ENCODE peak calls at places on chromosomes 7 and 10, in seven cellular contexts. I is fibroblast of mammary gland; X is heart right ventricle; Q is activated T-helper 1 cell treated with Interleukin-2 at 50 U/mL for 16 hours; D is activated T-cell treated with anti-CD3 and anti-CD28 coated beads, Interleukin-2, amount 50 U/mL, for 4 hours; T is cardiac septum; O is epithelial cell of esophagus. L is an unnamed sample.
A peak's percentile ranks its signal among the peaks of the same experiment; 100 is the strongest.

GRCh38 chr10:70662362-70663220 is 9.7 kb upstream of the ADAMTS14 start:
- DNase-seq in I (no peak), X (no peak), Q (no peak), D (no peak), T (peak; percentile 47), O (no peak), L (no peak)

GRCh38 chr10:48791267-48791928 is 106.7 kb downstream of the WDFY4 start:
- DNase-seq in I (no peak), X (no peak), Q (no peak), D (no peak), T (no peak), O (peak; percentile 15), L (no peak)

GRCh38 chr10:75238182-75239180 is 2.7 kb upstream of the COMTD1 start:
- DNase-seq in I (no peak), X (no peak), Q (no peak), D (no peak), T (no peak), O (no peak), L (no peak)

GRCh38 chr7:157446322-157446721 is 109.5 kb downstream of the DNAJB6 start:
- DNase-seq in I (no peak), X (no peak), Q (no peak), D (no peak), T (no peak), O (no peak), L (no peak)

GRCh38 chr7:725223-726005 is 1.1 kb upstream of the DNAAF5 start:
- DNase-seq in I (peak; percentile 62), X (no peak), Q (no peak), D (no peak), T (peak; percentile 24), O (peak; percentile 79), L (no peak)

GRCh38 chr7:129606801-129607200 is 4.7 kb upstream of the NRF1 start:
- DNase-seq in I (no peak), X (no peak), Q (no peak), D (no peak), T (no peak), O (no peak), L (no peak)

GRCh38 chr7:17301491-17302101 is 3.1 kb downstream of the AHR start:
- DNase-seq in I (peak; percentile 60), X (peak; percentile 68), Q (no peak), D (peak; percentile 42), T (no peak), O (peak; percentile 60), L (peak; percentile 4)

GRCh38 chr10:82477776-82478175 is 602.8 kb downstream of the NRG3 start:
- DNase-seq in I (no peak), X (no peak), Q (no peak), D (no peak), T (no peak), O (no peak), L (no peak)

GRCh38 chr10:80581469-80581835 is 43.8 kb downstream of the SH2D4B start:
- DNase-seq in I (no peak), X (no peak), Q (no peak), D (no peak), T (no peak), O (peak; percentile 14), L (no peak)

GRCh38 chr7:76224695-76225094 is 23.0 kb downstream of the SRRM3 start:
- DNase-seq in I (no peak), X (no peak), Q (no peak), D (no peak), T (no peak), O (no peak), L (no peak)

GRCh38 chr7:301291-302053 is 11.5 kb downstream of the FOXL3 start:
- DNase-seq in I (no peak), X (no peak), Q (no peak), D (no peak), T (peak; percentile 47), O (no peak), L (no peak)

GRCh38 chr10:12500406-12501303 is 151.3 kb downstream of the CAMK1D start:
- DNase-seq in I (no peak), X (no peak), Q (no peak), D (no peak), T (no peak), O (no peak), L (no peak)

GRCh38 chr7:75056476-75056875 is 17.1 kb downstream of the RCC1L start:
- DNase-seq in I (peak; percentile 85), X (no peak), Q (no peak), D (no peak), T (no peak), O (no peak), L (no peak)

GRCh38 chr7:143914938-143915337 is 13.0 kb upstream of the TCAF1 start:
- DNase-seq in I (no peak), X (no peak), Q (no peak), D (no peak), T (no peak), O (no peak), L (no peak)

GRCh38 chr7:99146979-99147378 is 3.1 kb upstream of the SMURF1 start:
- DNase-seq in I (no peak), X (no peak), Q (no peak), D (no peak), T (no peak), O (no peak), L (no peak)

GRCh38 chr7:138077809-138078208 is 1.6 kb downstream of the AKR1D1 start:
- DNase-seq in I (no peak), X (no peak), Q (no peak), D (no peak), T (no peak), O (peak; percentile 66), L (no peak)

GRCh38 chr7:119374436-119374835 is 898.5 kb upstream of the KCND2 start:
- DNase-seq in I (no peak), X (no peak), Q (no peak), D (no peak), T (no peak), O (no peak), L (no peak)

GRCh38 chr7:158683541-158683940 is 21.1 kb downstream of the NCAPG2 start:
- DNase-seq in I (peak; percentile 27), X (no peak), Q (no peak), D (no peak), T (no peak), O (no peak), L (no peak)

GRCh38 chr10:119742988-119743646 is 17.3 kb downstream of the INPP5F start:
- DNase-seq in I (peak; percentile 23), X (no peak), Q (no peak), D (no peak), T (no peak), O (no peak), L (no peak)

GRCh38 chr10:123997486-123998196 is 95.8 kb downstream of the CHST15 start:
- DNase-seq in I (peak; percentile 99), X (no peak), Q (no peak), D (no peak), T (peak; percentile 87), O (peak; percentile 96), L (no peak)

GRCh38 chr10:5961405-5962100 is 15.8 kb downstream of the IL15RA start:
- DNase-seq in I (no peak), X (no peak), Q (no peak), D (no peak), T (peak; percentile 72), O (no peak), L (no peak)

GRCh38 chr7:130234078-130234477 is 26.4 kb downstream of the SSMEM1 start:
- DNase-seq in I (no peak), X (no peak), Q (no peak), D (no peak), T (no peak), O (no peak), L (no peak)

GRCh38 chr7:144391823-144392255 is 11.7 kb downstream of the NOBOX start:
- DNase-seq in I (peak; percentile 70), X (peak; percentile 24), Q (no peak), D (no peak), T (no peak), O (peak; percentile 58), L (no peak)

GRCh38 chr7:155287229-155287935 is 10.3 kb upstream of the INSIG1 start:
- DNase-seq in I (no peak), X (no peak), Q (no peak), D (no peak), T (no peak), O (no peak), L (no peak)

GRCh38 chr10:97279121-97279815 is 13.2 kb downstream of the ARHGAP19 start:
- DNase-seq in I (peak; percentile 77), X (no peak), Q (no peak), D (no peak), T (no peak), O (peak; percentile 90), L (no peak)

GRCh38 chr10:132100556-132101349 is 35.0 kb downstream of the JAKMIP3 start:
- DNase-seq in I (no peak), X (no peak), Q (no peak), D (no peak), T (peak; percentile 66), O (no peak), L (no peak)

GRCh38 chr10:91163709-91164474 is 56.6 kb upstream of the PCGF5 start:
- DNase-seq in I (peak; percentile 91), X (peak; percentile 49), Q (peak; percentile 55), D (peak; percentile 70), T (peak; percentile 79), O (peak; percentile 82), L (peak; percentile 71)

GRCh38 chr10:47020491-47020890 is 109.3 kb downstream of the PTPN20 start:
- DNase-seq in I (peak; percentile 42), X (no peak), Q (no peak), D (no peak), T (no peak), O (peak; percentile 39), L (no peak)

GRCh38 chr7:102433319-102434038 is at the start of gene ORAI2:
- DNase-seq in I (peak; percentile 43), X (peak; percentile 78), Q (peak; percentile 86), D (peak; percentile 91), T (peak; percentile 95), O (peak; percentile 54), L (no peak)

GRCh38 chr7:101712652-101713051 is 83.6 kb upstream of the MYL10 start:
- DNase-seq in I (no peak), X (no peak), Q (no peak), D (no peak), T (no peak), O (no peak), L (no peak)

GRCh38 chr10:50536617-50537252 is 87.0 kb downstream of the SGMS1 start:
- DNase-seq in I (peak; percentile 61), X (no peak), Q (no peak), D (no peak), T (no peak), O (peak; percentile 76), L (no peak)

GRCh38 chr10:100485336-100485735 is 22.5 kb downstream of the WNT8B start:
- DNase-seq in I (no peak), X (no peak), Q (no peak), D (no peak), T (no peak), O (no peak), L (no peak)

L was measured in thoracic aorta.